ENCODE peak calls at places on chromosomes 5 and 9, in five cellular contexts. One of them, this sample, is unnamed.

GRCh38 chr5:173839117-173839713 is 48.9 kb upstream of the CPEB4 start:
- DNase-seq in body of pancreas: no peak
- DNase-seq in MM.1S: no peak
- DNase-seq in A673: no peak
- DNase-seq in astrocyte: no peak
- DNase-seq in this sample: no peak

GRCh38 chr9:80885894-80886293 is 803.5 kb downstream of the TLE1 start:
- DNase-seq in body of pancreas: no peak
- DNase-seq in A673: peak
- DNase-seq in MM.1S: no peak
- DNase-seq in astrocyte: no peak
- DNase-seq in this sample: no peak

GRCh38 chr5:34411470-34412346 is 244.4 kb upstream of the RAI14 start:
- DNase-seq in A673: no peak
- DNase-seq in MM.1S: no peak
- DNase-seq in astrocyte: peak
- DNase-seq in body of pancreas: no peak
- DNase-seq in this sample: no peak

GRCh38 chr9:33393581-33393980 is 8.8 kb downstream of the AQP7 start:
- DNase-seq in astrocyte: no peak
- DNase-seq in body of pancreas: peak
- DNase-seq in A673: no peak
- DNase-seq in MM.1S: no peak
- DNase-seq in this sample: no peak

GRCh38 chr5:58496488-58496887 is 5.3 kb downstream of the GAPT start:
- DNase-seq in MM.1S: no peak
- DNase-seq in astrocyte: no peak
- DNase-seq in body of pancreas: no peak
- DNase-seq in A673: no peak
- DNase-seq in this sample: no peak

GRCh38 chr5:36378551-36378950 is 76.8 kb upstream of the RANBP3L start:
- DNase-seq in A673: no peak
- DNase-seq in MM.1S: no peak
- DNase-seq in astrocyte: no peak
- DNase-seq in body of pancreas: no peak
- DNase-seq in this sample: no peak

GRCh38 chr5:39422036-39422606 is 2.7 kb downstream of the DAB2 start:
- DNase-seq in MM.1S: no peak
- DNase-seq in astrocyte: no peak
- DNase-seq in A673: no peak
- DNase-seq in body of pancreas: no peak
- DNase-seq in this sample: no peak

GRCh38 chr5:157750320-157750719 is 6.8 kb downstream of the LSM11 start:
- DNase-seq in A673: no peak
- DNase-seq in astrocyte: peak
- DNase-seq in MM.1S: no peak
- DNase-seq in body of pancreas: no peak
- DNase-seq in this sample: no peak

GRCh38 chr5:34007116-34007674 is 655 bp downstream of the AMACR start:
- DNase-seq in body of pancreas: peak
- DNase-seq in MM.1S: no peak
- DNase-seq in astrocyte: no peak
- DNase-seq in A673: no peak
- DNase-seq in this sample: no peak

GRCh38 chr5:149170292-149170691 is 29.0 kb downstream of the ABLIM3 start:
- DNase-seq in body of pancreas: no peak
- DNase-seq in MM.1S: no peak
- DNase-seq in A673: no peak
- DNase-seq in astrocyte: peak
- DNase-seq in this sample: no peak

GRCh38 chr9:77210116-77210515 is 32.8 kb downstream of the VPS13A start:
- DNase-seq in body of pancreas: no peak
- DNase-seq in astrocyte: peak
- DNase-seq in A673: no peak
- DNase-seq in MM.1S: no peak
- DNase-seq in this sample: no peak

GRCh38 chr9:79382468-79382867 is 189.3 kb upstream of the TLE4 start:
- DNase-seq in A673: no peak
- DNase-seq in astrocyte: peak
- DNase-seq in body of pancreas: no peak
- DNase-seq in MM.1S: no peak
- DNase-seq in this sample: no peak

GRCh38 chr9:116661037-116661954 is 25.8 kb upstream of the TRIM32 start:
- DNase-seq in astrocyte: peak
- DNase-seq in MM.1S: peak
- DNase-seq in body of pancreas: peak
- DNase-seq in A673: peak
- DNase-seq in this sample: peak

GRCh38 chr9:24698864-24699518 is 153.3 kb upstream of the IZUMO3 start:
- DNase-seq in astrocyte: no peak
- DNase-seq in A673: no peak
- DNase-seq in MM.1S: peak
- DNase-seq in body of pancreas: no peak
- DNase-seq in this sample: no peak

GRCh38 chr5:35861718-35862117 is 5.0 kb downstream of the IL7R start:
- DNase-seq in astrocyte: peak
- DNase-seq in body of pancreas: no peak
- DNase-seq in MM.1S: no peak
- DNase-seq in A673: no peak
- DNase-seq in this sample: no peak

GRCh38 chr5:133324058-133324457 is 272.2 kb downstream of the HSPA4 start:
- DNase-seq in MM.1S: no peak
- DNase-seq in A673: no peak
- DNase-seq in body of pancreas: no peak
- DNase-seq in astrocyte: no peak
- DNase-seq in this sample: no peak

GRCh38 chr5:135067587-135067986 is 33.6 kb upstream of the PITX1 start:
- DNase-seq in body of pancreas: no peak
- DNase-seq in astrocyte: no peak
- DNase-seq in MM.1S: no peak
- DNase-seq in A673: no peak
- DNase-seq in this sample: no peak

GRCh38 chr5:151820903-151821302 is 49.1 kb downstream of the G3BP1 start:
- DNase-seq in A673: no peak
- DNase-seq in astrocyte: no peak
- DNase-seq in MM.1S: no peak
- DNase-seq in body of pancreas: no peak
- DNase-seq in this sample: no peak

GRCh38 chr5:177370488-177371119 is 12.9 kb downstream of the RGS14 start:
- DNase-seq in body of pancreas: peak
- DNase-seq in MM.1S: peak
- DNase-seq in astrocyte: peak
- DNase-seq in A673: peak
- DNase-seq in this sample: no peak

GRCh38 chr5:169742773-169743296 is 105.8 kb downstream of the DOCK2 start:
- DNase-seq in MM.1S: no peak
- DNase-seq in astrocyte: peak
- DNase-seq in body of pancreas: no peak
- DNase-seq in A673: no peak
- DNase-seq in this sample: no peak

GRCh38 chr5:160457255-160457654 is 35.6 kb downstream of the PTTG1 start:
- DNase-seq in A673: no peak
- DNase-seq in astrocyte: no peak
- DNase-seq in body of pancreas: no peak
- DNase-seq in MM.1S: no peak
- DNase-seq in this sample: no peak

GRCh38 chr5:150180241-150181027 is 9.4 kb upstream of the SLC6A7 start:
- DNase-seq in A673: no peak
- DNase-seq in astrocyte: no peak
- DNase-seq in body of pancreas: peak
- DNase-seq in MM.1S: no peak
- DNase-seq in this sample: no peak

GRCh38 chr5:45355189-45355992 is 340.8 kb downstream of the HCN1 start:
- DNase-seq in A673: no peak
- DNase-seq in body of pancreas: no peak
- DNase-seq in MM.1S: no peak
- DNase-seq in astrocyte: no peak
- DNase-seq in this sample: no peak

GRCh38 chr5:93620487-93621339 is 37.7 kb downstream of the NR2F1 start:
- DNase-seq in MM.1S: peak
- DNase-seq in A673: peak
- DNase-seq in body of pancreas: peak
- DNase-seq in astrocyte: peak
- DNase-seq in this sample: peak

GRCh38 chr5:67089200-67089725 is 107.3 kb downstream of the CD180 start:
- DNase-seq in A673: no peak
- DNase-seq in MM.1S: no peak
- DNase-seq in astrocyte: peak
- DNase-seq in body of pancreas: no peak
- DNase-seq in this sample: no peak

GRCh38 chr5:149212203-149212951 is 59.3 kb upstream of the AFAP1L1 start:
- DNase-seq in A673: no peak
- DNase-seq in astrocyte: peak
- DNase-seq in MM.1S: no peak
- DNase-seq in body of pancreas: no peak
- DNase-seq in this sample: no peak

GRCh38 chr9:99491408-99492259 is 269.6 kb downstream of the SEC61B start:
- DNase-seq in body of pancreas: no peak
- DNase-seq in MM.1S: peak
- DNase-seq in A673: no peak
- DNase-seq in astrocyte: peak
- DNase-seq in this sample: peak

GRCh38 chr9:4939118-4939561 is 45.9 kb upstream of the JAK2 start:
- DNase-seq in A673: no peak
- DNase-seq in MM.1S: peak
- DNase-seq in body of pancreas: no peak
- DNase-seq in astrocyte: no peak
- DNase-seq in this sample: peak

GRCh38 chr5:142680605-142681259 is 5.2 kb downstream of the FGF1 start:
- DNase-seq in A673: no peak
- DNase-seq in body of pancreas: peak
- DNase-seq in astrocyte: peak
- DNase-seq in MM.1S: no peak
- DNase-seq in this sample: no peak

GRCh38 chr9:100590481-100590880 is 12.6 kb downstream of the CAVIN4 start:
- DNase-seq in A673: no peak
- DNase-seq in MM.1S: no peak
- DNase-seq in astrocyte: peak
- DNase-seq in body of pancreas: no peak
- DNase-seq in this sample: no peak

GRCh38 chr9:136372561-136373299 is 739 bp downstream of the CARD9 start:
- DNase-seq in MM.1S: no peak
- DNase-seq in body of pancreas: peak
- DNase-seq in astrocyte: peak
- DNase-seq in A673: no peak
- DNase-seq in this sample: no peak
- H3K4me3 ChIP-seq in MM.1S: no peak
- H3K4me3 ChIP-seq in body of pancreas: no peak
- H3K4me3 ChIP-seq in astrocyte: no peak
- H3K4me3 ChIP-seq in A673: no peak
- H3K4me3 ChIP-seq in this sample: peak

DNA sequence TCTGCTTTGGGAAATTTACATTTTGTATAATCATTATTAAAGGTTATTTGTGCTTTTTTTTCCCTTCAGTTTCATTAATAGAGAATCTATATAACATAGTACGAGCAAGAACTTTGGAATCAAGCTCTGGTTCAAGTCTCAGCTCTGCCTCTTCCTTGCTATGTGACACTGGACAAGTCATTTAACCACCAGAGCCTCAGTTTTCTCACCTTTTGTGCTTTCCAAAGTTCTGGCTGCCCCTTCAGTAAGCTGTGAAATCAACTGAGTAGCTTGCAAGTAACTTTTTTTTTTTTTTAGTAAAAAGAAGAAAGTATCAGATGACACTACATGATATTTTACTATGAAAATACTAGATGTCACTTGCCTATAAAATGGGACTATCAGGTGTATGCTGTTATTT is 118.1 kb downstream of the NR6A1 start:
- DNase-seq in body of pancreas: no peak
- DNase-seq in A673: no peak
- DNase-seq in MM.1S: no peak
- DNase-seq in astrocyte: no peak
- DNase-seq in this sample: no peak
- TF ChIP-seq CTCF in body of pancreas: no peak
- TF ChIP-seq CTCF in A673: no peak
- TF ChIP-seq CTCF in MM.1S: no peak
- TF ChIP-seq CTCF in astrocyte: no peak
- TF ChIP-seq CTCF in this sample: no peak

DNA sequence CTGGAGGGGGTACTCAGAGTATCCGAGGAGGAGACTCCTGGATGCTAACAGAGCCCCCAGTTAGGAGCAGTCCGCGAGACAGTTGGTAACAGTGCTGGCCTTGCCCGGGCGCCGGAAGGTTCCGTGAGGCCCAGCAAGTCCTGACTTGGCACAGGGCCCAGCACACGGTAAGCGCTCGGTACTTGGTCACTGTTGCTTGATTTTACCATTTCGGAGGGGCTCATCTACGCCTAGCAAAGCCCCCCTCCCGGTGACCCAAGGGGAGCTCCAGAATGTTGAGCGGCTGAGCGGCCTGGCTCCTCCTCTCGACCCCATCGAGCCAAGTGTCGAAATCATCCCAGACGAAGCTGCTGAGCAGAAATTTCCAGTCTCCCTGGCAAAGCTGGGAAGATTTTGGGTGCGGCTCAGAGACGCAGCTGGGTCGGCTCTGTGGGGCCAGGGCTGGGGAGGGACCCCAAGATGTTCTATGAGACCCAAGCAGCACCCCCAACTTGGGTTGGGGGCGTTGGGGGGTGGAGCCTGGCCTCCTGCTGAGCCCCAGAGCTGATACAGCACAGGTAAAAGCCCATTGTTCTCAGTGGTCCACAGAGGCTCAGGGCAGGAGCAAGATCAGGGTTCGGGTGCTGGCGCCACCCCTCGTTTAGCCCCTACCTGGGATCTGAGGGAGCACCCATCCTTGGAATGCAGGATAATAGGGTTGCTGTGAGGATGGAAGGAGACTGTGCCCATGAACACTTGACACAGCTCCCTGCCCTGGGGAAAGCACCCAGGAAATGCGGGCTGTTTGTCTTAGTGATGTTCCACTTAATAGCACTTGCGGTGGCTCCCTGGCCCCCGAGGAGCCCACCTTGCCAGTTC is 137.2 kb downstream of the C9orf50 start:
- DNase-seq in body of pancreas: peak
- DNase-seq in A673: peak
- DNase-seq in astrocyte: peak
- DNase-seq in MM.1S: no peak
- DNase-seq in this sample: no peak
- H3K4me3 ChIP-seq in body of pancreas: no peak
- H3K4me3 ChIP-seq in A673: peak
- H3K4me3 ChIP-seq in astrocyte: peak
- H3K4me3 ChIP-seq in MM.1S: no peak
- H3K4me3 ChIP-seq in this sample: no peak

DNA sequence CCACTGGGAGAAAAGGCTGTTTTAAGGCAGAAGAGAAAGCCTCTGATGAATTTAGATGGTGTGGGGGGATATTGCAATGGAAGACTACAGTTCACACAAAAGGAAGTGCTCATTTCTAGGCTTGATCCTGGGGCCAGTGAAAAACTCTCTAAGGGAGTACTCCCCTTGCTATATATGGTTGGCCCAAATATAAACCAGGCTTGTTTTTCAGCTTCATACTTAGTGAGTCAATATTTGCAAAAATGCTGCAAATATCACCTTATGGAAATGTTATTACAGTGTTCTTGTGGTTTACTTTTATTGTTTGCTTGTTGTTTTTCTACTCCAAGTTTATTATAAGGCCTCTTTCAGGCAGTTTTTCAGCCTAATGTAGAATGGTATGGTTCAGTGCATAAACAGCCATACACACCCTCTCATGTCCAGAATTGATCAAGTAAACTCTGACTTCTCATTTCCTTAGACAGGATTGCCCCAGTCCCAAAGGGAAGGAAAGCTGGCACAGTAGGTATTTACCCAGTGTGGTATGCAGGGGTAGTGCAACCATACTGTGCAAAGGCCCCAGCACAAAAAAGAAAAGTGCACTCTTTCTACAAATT is 115.1 kb downstream of the FEM1C start:
- DNase-seq in A673: no peak
- DNase-seq in astrocyte: no peak
- DNase-seq in MM.1S: no peak
- DNase-seq in body of pancreas: no peak
- DNase-seq in this sample: no peak
- TF ChIP-seq CTCF in A673: no peak
- TF ChIP-seq CTCF in astrocyte: no peak
- TF ChIP-seq CTCF in MM.1S: no peak
- TF ChIP-seq CTCF in body of pancreas: no peak
- TF ChIP-seq CTCF in this sample: no peak